ENCODE peak calls at places on chromosome 19, in nine cellular contexts. N is CD4-positive, alpha-beta T cell; Y is progenitor cell of endocrine pancreas; H is heart right ventricle; I is pancreas; Z is fibroblast of pulmonary artery; B is nephron progenitor cell; A is cardiac muscle cell; F is tibial artery. P is an unnamed sample.

GRCh38 chr19:4691383-4691782 is 21.2 kb upstream of the MYDGF start:
- DNase-seq in A (no peak), H (no peak), Y (no peak), N (no peak), I (no peak), Z (no peak), B (no peak), F (peak; percentile 47), P (no peak)

GRCh38 chr19:33266971-33267484 is 35.3 kb downstream of the CEBPA start:
- DNase-seq in Z (no peak), Y (no peak), N (no peak), H (no peak), A (no peak), B (no peak), I (no peak), F (no peak), P (no peak)

GRCh38 chr19:1851581-1852293 is 3.5 kb upstream of the REXO1 start:
- DNase-seq in Y (no peak), B (no peak), I (no peak), N (peak; percentile 72), Z (no peak), A (no peak), H (no peak), F (no peak), P (peak; percentile 19)

GRCh38 chr19:33134571-33135041 is 2.7 kb downstream of the WDR88 start:
- DNase-seq in B (peak; percentile 37), Y (no peak), I (no peak), A (no peak), F (no peak), N (peak; percentile 52), H (no peak), Z (no peak), P (no peak)

GRCh38 chr19:16400911-16401675 is 70.7 kb downstream of the EPS15L1 start:
- DNase-seq in F (peak; percentile 55), Z (no peak), H (no peak), I (no peak), Y (no peak), B (no peak), A (no peak), N (no peak), P (no peak)

GRCh38 chr19:45253396-45254027 is 2.4 kb downstream of the MARK4 start:
- DNase-seq in I (no peak), A (peak; percentile 32), Z (peak; percentile 29), H (no peak), Y (no peak), N (no peak), F (no peak), B (no peak), P (no peak)

GRCh38 chr19:13260883-13261653 is 110.9 kb downstream of the IER2 start:
- DNase-seq in I (peak; percentile 22), N (no peak), A (peak; percentile 55), F (no peak), Y (no peak), B (no peak), Z (peak; percentile 68), H (no peak), P (no peak)

GRCh38 chr19:49761625-49762311 is 1.3 kb downstream of the TSKS start:
- DNase-seq in N (no peak), Y (no peak), H (peak; percentile 51), I (no peak), B (no peak), F (peak; percentile 40), A (peak; percentile 81), Z (peak; percentile 74), P (peak; percentile 30)

DNA sequence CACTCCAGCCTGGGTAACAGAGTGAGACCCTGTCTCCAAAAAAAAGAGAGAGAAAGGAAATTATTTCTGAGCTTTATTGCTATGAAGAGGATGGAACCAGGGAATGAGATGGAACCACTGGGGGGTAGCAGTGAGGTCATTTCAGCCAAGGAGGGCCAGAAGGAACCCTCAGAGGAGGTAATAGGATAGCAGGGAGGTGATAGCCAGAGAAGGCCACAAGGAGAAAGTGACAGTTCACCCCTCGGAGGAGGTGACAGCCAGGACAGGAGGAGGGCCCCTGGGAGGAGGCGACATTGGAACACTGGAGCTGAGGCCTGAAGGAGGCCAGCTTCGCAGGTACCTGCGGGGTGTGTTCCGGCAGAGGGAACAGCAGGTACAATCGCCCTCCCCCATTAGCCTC is 695 bp upstream of the PGPEP1 start:
- DNase-seq in F (no peak), Y (no peak), N (no peak), Z (peak; percentile 35), B (peak; percentile 25), I (no peak), A (no peak), H (no peak), P (no peak)
- TF ChIP-seq CTCF in F (no peak), Y (peak; percentile 36), N (no peak), Z (peak; percentile 42), B (no peak), I (no peak), A (peak; percentile 30), H (peak; percentile 25), P (no peak)

GRCh38 chr19:31112158-31112557 is 237.1 kb downstream of the TSHZ3 start:
- DNase-seq in F (no peak), Y (no peak), A (no peak), I (no peak), H (no peak), Z (no peak), N (no peak), B (no peak), P (no peak)

GRCh38 chr19:31111741-31112140 is 237.5 kb downstream of the TSHZ3 start:
- DNase-seq in A (no peak), B (no peak), Y (no peak), Z (no peak), I (no peak), F (no peak), N (no peak), H (no peak), P (no peak)

GRCh38 chr19:31113250-31113685 is 236.0 kb downstream of the TSHZ3 start:
- DNase-seq in B (no peak), I (no peak), N (no peak), F (no peak), Y (no peak), H (no peak), A (no peak), Z (no peak), P (no peak)

GRCh38 chr19:31109626-31110025 is 239.6 kb downstream of the TSHZ3 start:
- DNase-seq in Y (no peak), B (no peak), F (no peak), N (no peak), Z (no peak), A (no peak), I (no peak), H (no peak), P (no peak)

DNA sequence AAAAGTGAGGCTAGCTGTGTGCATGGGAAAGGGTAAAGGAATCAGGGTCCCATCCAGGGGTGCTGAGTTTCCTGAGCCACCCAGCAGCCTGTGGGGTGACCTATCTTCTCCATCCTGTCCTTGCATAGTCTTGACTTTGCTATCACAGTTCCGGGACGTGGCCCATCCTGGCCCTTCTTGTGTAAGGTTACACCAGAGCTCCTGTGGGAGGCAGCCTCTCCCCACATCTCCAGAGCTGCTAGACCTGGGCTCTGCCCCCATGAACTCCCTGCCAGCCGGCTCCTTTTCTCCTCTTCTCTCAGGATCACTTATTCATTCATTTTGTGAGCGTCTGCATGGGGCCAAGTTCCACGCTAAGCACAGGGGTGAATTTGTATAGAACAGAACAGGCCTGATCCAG is 238.9 kb downstream of the TSHZ3 start:
- DNase-seq in H (no peak), N (no peak), F (peak; percentile 22), I (no peak), B (peak; percentile 35), Y (peak; percentile 13), Z (peak; percentile 65), A (peak; percentile 69), P (peak; percentile 13)
- TF ChIP-seq CTCF in H (peak; percentile 28), N (no peak), F (no peak), I (no peak), B (peak; percentile 27), Y (peak; percentile 51), Z (peak; percentile 46), A (peak; percentile 57), P (no peak)

GRCh38 chr19:35901055-35901644 is 810 bp upstream of the NFKBID start:
- DNase-seq in N (no peak), I (no peak), Y (no peak), H (no peak), B (no peak), A (peak; percentile 25), F (no peak), Z (peak; percentile 36), P (no peak)

GRCh38 chr19:35899547-35900214 is 659 bp downstream of the NFKBID start:
- DNase-seq in B (peak; percentile 68), I (peak; percentile 78), Z (peak; percentile 80), Y (peak; percentile 29), F (peak; percentile 68), N (peak; percentile 84), A (peak; percentile 82), H (peak; percentile 83), P (peak; percentile 49)

GRCh38 chr19:35902870-35903475 is 644 bp downstream of the HCST start:
- DNase-seq in H (no peak), I (no peak), A (no peak), B (no peak), Y (no peak), N (no peak), F (no peak), Z (no peak), P (no peak)

GRCh38 chr19:35903550-35904179 is 1.3 kb downstream of the HCST start:
- DNase-seq in B (peak; percentile 64), N (peak; percentile 91), H (peak; percentile 72), Z (peak; percentile 58), A (peak; percentile 73), F (peak; percentile 78), I (peak; percentile 35), Y (no peak), P (peak; percentile 48)

GRCh38 chr19:35901854-35902661 is at the start of gene HCST:
- DNase-seq in F (no peak), Y (no peak), B (no peak), I (no peak), H (no peak), Z (no peak), A (peak; percentile 12), N (peak; percentile 41), P (no peak)
- TF ChIP-seq CTCF in F (no peak), Y (no peak), B (no peak), I (no peak), H (no peak), Z (no peak), A (no peak), N (no peak), P (no peak)

GRCh38 chr19:35790981-35791813 is 15.8 kb downstream of the ARHGAP33 start:
- DNase-seq in Z (no peak), Y (no peak), H (no peak), F (no peak), A (no peak), B (peak; percentile 30), I (peak; percentile 79), N (no peak), P (no peak)

GRCh38 chr19:35791814-35792279 is 16.5 kb downstream of the ARHGAP33 start:
- DNase-seq in B (no peak), A (no peak), Y (no peak), N (no peak), I (no peak), H (no peak), F (no peak), Z (no peak), P (no peak)

GRCh38 chr19:35788205-35788960 is 13.0 kb downstream of the ARHGAP33 start:
- DNase-seq in I (no peak), Y (no peak), F (no peak), N (no peak), A (no peak), B (no peak), H (no peak), Z (no peak), P (no peak)

GRCh38 chr19:35789195-35789977 is 14.0 kb downstream of the ARHGAP33 start:
- DNase-seq in B (no peak), N (no peak), Y (no peak), H (no peak), I (no peak), Z (no peak), A (no peak), F (no peak), P (no peak)

DNA sequence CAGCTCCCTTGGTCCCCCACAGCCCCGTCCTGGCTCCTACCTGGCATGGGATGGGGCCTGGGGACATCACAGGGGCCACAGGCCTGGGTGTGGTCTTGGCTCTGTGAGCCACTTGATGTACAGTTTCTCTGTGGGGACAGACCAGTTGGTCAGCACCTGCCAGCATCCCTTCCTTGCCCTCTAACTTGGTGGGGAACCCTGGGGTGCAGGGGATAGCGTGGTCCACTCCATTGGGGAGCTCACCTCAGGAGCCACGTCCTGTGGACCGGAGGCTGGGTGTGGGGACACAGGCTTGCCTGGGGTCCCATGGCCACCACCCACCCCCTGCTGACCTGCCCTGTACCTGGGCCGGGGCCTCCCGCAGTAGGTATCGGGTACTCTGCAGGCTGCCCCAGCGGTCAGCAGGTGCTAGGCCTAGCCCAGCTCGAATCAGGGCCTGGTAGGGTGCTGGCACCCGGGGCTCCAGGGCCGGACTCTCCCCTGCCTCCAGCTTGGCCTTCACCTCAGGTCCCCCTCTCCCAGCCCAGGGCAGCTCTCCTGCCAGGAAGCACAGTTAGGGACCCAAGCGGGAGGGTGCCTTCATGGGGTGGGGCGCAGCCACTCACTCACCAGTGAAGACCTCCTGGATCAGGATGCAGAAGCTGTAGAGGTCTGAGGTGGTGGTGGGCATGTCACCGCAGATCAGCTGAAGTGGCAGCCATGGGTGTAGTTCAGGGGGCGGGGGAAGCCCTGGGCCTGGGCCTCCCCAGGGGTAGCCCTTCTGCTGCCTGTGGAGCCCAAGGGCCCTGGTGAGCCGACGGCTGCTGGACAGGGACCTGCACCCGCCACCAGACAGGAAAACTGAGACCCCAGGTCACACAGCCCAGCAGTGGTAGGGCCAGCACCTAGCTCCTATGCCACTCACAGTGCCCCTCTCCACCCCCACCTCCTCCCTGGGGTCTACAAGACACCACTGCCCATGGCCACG is 14.9 kb downstream of the ARHGAP33 start:
- DNase-seq in B (no peak), Y (no peak), Z (no peak), F (no peak), I (no peak), A (no peak), H (no peak), N (no peak), P (no peak)
- TF ChIP-seq CTCF in B (no peak), Y (no peak), Z (no peak), F (no peak), I (no peak), A (no peak), H (no peak), N (no peak), P (no peak)

P was measured in endothelial cell.